ENCODE peak calls at places on chromosomes 4 and X, in ten cellular contexts. L is PC-9, Z is adipocyte, H is endothelial cell of umbilical vein, D is IMR-90, X is fibroblast of lung, I is small intestine, P is HL-60, Q is cardiac muscle cell, E is right atrium auricular region. K is an unnamed sample. For H3K27me3, the result is how much of the 10 kb centered on the place peaks cover.

GRCh38 chr4:162038112-162038511 is 125.7 kb downstream of the FSTL5 start:
- DNase-seq in I (no peak), Q (no peak), H (no peak), D (no peak), E (no peak), L (no peak), P (no peak), X (no peak), Z (no peak), K (no peak)

GRCh38 chrX:16869393-16870094 is 618 bp downstream of the RBBP7 start:
- DNase-seq in L (no peak), D (peak), I (peak), Q (peak), E (no peak), Z (peak), H (peak), P (peak), X (no peak), K (peak)

GRCh38 chrX:6708041-6708440 is 173.1 kb upstream of the VCX3A start:
- DNase-seq in L (peak), Q (no peak), E (no peak), X (peak), Z (no peak), P (no peak), H (no peak), D (no peak), I (no peak), K (no peak)

GRCh38 chrX:3326721-3327120 is 19.7 kb downstream of the MXRA5 start:
- DNase-seq in E (no peak), H (no peak), X (no peak), D (peak), L (no peak), I (no peak), Q (no peak), Z (peak), P (no peak), K (no peak)

GRCh38 chrX:110698696-110699095 is 96.9 kb downstream of the CHRDL1 start:
- DNase-seq in D (no peak), Q (no peak), I (no peak), H (no peak), X (no peak), P (no peak), Z (no peak), E (no peak), L (no peak), K (no peak)

GRCh38 chr4:148674891-148675290 is 232.7 kb upstream of the NR3C2 start:
- DNase-seq in Z (no peak), H (no peak), L (no peak), I (no peak), E (no peak), Q (no peak), P (no peak), D (no peak), X (no peak), K (no peak)

GRCh38 chr4:47615385-47615784 is 130.3 kb downstream of the ATP10D start:
- DNase-seq in Q (peak), X (peak), P (no peak), L (no peak), I (no peak), Z (no peak), E (no peak), H (no peak), D (peak), K (no peak)

GRCh38 chrX:153812220-153812619 is 17.8 kb downstream of the SSR4 start:
- DNase-seq in P (no peak), E (no peak), X (no peak), Z (no peak), L (no peak), D (no peak), I (no peak), H (no peak), Q (no peak), K (no peak)

GRCh38 chr4:30860983-30861382 is 140.8 kb downstream of the PCDH7 start:
- DNase-seq in E (no peak), P (no peak), I (no peak), Z (no peak), L (no peak), D (no peak), X (no peak), H (no peak), Q (no peak), K (no peak)

GRCh38 chr4:1211371-1211770 is 37.6 kb downstream of the CTBP1 start:
- DNase-seq in D (no peak), X (no peak), I (no peak), Q (no peak), P (no peak), Z (no peak), E (no peak), H (no peak), L (no peak), K (peak)

GRCh38 chr4:55609393-55609821 is 17.4 kb upstream of the PDCL2 start:
- DNase-seq in L (peak), Z (peak), H (no peak), P (no peak), X (peak), E (no peak), I (no peak), D (peak), Q (peak), K (no peak)

GRCh38 chr4:6529021-6529420 is 46.0 kb upstream of the MAN2B2 start:
- DNase-seq in Q (no peak), L (no peak), D (no peak), E (no peak), I (no peak), Z (no peak), X (no peak), P (no peak), H (no peak), K (no peak)

GRCh38 chrX:20418379-20418778 is 151.7 kb upstream of the RPS6KA3 start:
- DNase-seq in E (no peak), P (peak), H (no peak), D (no peak), Z (no peak), Q (no peak), I (no peak), L (no peak), X (no peak), K (no peak)

GRCh38 chr4:15003441-15003890 is 1.2 kb downstream of the CPEB2 start:
- DNase-seq in Z (peak), P (peak), H (no peak), Q (peak), D (peak), E (no peak), X (peak), I (peak), L (no peak), K (peak)

GRCh38 chr4:6193399-6193798 is 7.0 kb downstream of the JAKMIP1 start:
- DNase-seq in E (no peak), Z (no peak), I (no peak), X (no peak), P (no peak), H (no peak), D (no peak), Q (no peak), L (no peak), K (no peak)

GRCh38 chr4:171718069-171718468 is 95.1 kb upstream of the GALNTL6 start:
- DNase-seq in D (no peak), E (no peak), P (no peak), L (no peak), H (no peak), Q (no peak), Z (no peak), X (no peak), I (no peak), K (no peak)

GRCh38 chrX:40173662-40174593 is 76.2 kb upstream of the BCOR start:
- DNase-seq in Z (no peak), L (peak), D (no peak), I (peak), X (peak), E (no peak), H (peak), P (peak), Q (peak), K (peak)

GRCh38 chr4:163679189-163679588 is 184.7 kb downstream of the TMA16 start:
- DNase-seq in E (no peak), X (no peak), L (no peak), P (no peak), H (no peak), Q (no peak), Z (no peak), I (peak), D (peak), K (no peak)

DNA sequence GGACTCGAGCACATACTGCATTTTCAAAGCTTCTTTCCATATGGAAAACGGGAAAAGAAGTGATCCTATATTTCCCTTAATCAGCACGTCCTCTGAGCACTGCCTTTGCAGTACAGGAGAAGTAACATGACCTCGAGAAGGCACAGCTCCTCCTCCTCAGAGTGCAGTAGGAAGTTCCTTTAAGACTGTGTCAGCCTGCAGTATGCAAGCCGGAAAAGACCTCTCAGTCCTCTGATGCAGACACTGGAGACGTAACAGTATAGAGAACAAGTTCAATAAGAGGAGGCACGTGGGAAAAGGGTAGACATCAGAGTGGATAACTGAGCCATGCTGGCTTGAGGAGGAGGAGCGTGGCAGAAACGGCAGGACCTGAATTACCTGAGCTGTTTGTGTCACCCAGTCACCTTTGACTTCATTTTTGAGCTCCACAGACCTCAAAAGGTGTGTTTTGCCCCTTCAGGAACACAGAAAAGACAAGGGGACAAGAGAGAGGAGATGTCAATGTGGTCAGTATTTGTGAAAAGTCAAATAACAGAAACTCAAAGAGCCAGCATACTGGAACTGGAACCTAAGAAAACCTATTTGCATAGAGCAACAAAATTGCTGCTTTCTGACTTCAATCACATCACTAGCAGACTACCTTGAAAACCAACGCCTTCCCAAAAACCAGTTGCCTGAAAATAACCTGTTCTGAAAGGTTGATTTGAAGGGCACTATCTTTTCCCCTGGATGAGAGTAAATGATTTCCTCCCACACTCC is 20.8 kb downstream of the IRF2 start:
- DNase-seq in P (peak), I (peak), H (peak), Q (peak), L (peak), X (peak), D (peak), Z (peak), E (no peak), K (peak)
- H3K27me3 ChIP-seq in P (under half), I (under half), H (under half), Q (under half), L (under half), X (under half), D (under half), Z (under half), E (under half), K (under half)

GRCh38 chrX:45756562-45756961 is 555.9 kb upstream of the DIPK2B start:
- DNase-seq in P (no peak), I (no peak), X (peak), Z (no peak), Q (no peak), H (peak), E (no peak), L (no peak), D (no peak), K (no peak)
- H3K4me3 ChIP-seq in P (no peak), I (no peak), X (no peak), Z (no peak), Q (no peak), H (no peak), E (no peak), L (no peak), D (no peak), K (no peak)

GRCh38 chrX:133981908-133982307 is 3.5 kb downstream of the GPC3 start:
- DNase-seq in P (no peak), L (no peak), E (no peak), D (no peak), I (no peak), X (no peak), H (no peak), Q (no peak), Z (peak), K (no peak)
- H3K27me3 ChIP-seq in P (under half), L (under half), E (under half), D (under half), I (under half), X (under half), H (under half), Q (under half), Z (under half), K (under half)

DNA sequence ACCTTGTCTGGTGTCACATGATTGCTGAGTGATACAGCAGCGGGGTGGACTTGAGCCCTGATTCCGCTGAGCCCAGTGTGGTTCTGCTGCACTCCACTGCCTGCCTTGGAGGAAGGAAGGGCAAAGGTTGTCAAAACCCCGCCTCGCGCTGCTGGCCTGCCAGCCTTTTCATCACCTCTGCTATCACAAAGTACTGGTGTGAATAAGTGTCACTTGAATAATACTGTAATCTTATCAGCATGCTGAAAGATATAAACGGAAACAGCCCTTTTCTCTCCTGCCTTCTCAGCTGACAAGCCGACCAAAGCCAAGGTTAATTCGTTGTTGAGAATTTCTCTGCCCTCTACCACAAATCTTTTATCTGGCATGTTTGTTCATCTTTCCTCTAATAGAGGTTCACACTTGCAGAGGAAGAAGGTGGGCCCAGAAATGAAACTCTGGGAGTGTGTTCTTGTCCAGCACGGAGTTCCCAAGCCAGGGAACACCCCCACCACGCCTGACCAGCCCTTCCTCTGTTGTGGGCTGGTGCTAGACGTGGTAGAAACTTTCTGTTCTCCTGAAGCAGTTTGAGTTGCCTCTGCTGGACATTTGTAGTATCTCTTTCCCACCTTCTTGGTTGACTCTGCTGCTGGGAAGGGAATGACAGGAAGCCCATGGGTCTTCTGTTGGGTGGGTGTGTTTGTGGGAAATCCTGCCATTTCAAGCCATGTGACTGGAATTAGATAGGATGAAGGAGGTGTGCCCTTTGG is 21.5 kb downstream of the FHDC1 start:
- DNase-seq in L (no peak), X (no peak), P (no peak), Q (peak), E (no peak), D (no peak), H (peak), Z (no peak), I (peak), K (peak)
- H3K4me3 ChIP-seq in L (no peak), X (no peak), P (no peak), Q (no peak), E (no peak), D (no peak), H (no peak), Z (no peak), I (no peak), K (no peak)

GRCh38 chrX:143894938-143895337 is 11.1 kb downstream of the UBE2NL start:
- DNase-seq in L (no peak), X (no peak), P (peak), Q (no peak), D (no peak), Z (no peak), E (no peak), I (no peak), H (no peak), K (no peak)
- H3K27me3 ChIP-seq in L (under half), X (under half), P (under half), Q (under half), D (under half), Z (under half), E (under half), I (under half), H (under half), K (under half)

K was measured in transverse colon.